ENCODE peak calls at places on chromosome 10, in nine cellular contexts. U is body of pancreas, S is A549, R is sigmoid colon, M is brain microvascular endothelial cell, Y is GM10248, A is endothelial cell, F is osteocyte, E is uterus. W is an unnamed sample.

GRCh38 chr10:14385591-14386201 is 55.0 kb upstream of the FRMD4A start:
- DNase-seq in U (no peak), S (peak), R (no peak), M (no peak), Y (no peak), A (no peak), F (no peak), E (no peak), W (no peak)

GRCh38 chr10:31404640-31405039 is 85.6 kb downstream of the ZEB1 start:
- DNase-seq in U (no peak), S (no peak), R (no peak), M (peak), Y (no peak), A (no peak), F (no peak), E (no peak), W (no peak)

GRCh38 chr10:7810443-7810842 is 7.9 kb upstream of the TAF3 start:
- DNase-seq in U (no peak), S (no peak), R (no peak), M (no peak), Y (no peak), A (no peak), F (no peak), E (no peak), W (no peak)

GRCh38 chr10:123998197-123999141 is 94.9 kb downstream of the CHST15 start:
- DNase-seq in U (no peak), S (no peak), R (no peak), M (no peak), Y (peak), A (no peak), F (peak), E (no peak), W (no peak)

GRCh38 chr10:48608279-48608681 is 3.4 kb upstream of the ARHGAP22 start:
- DNase-seq in U (peak), S (peak), R (no peak), M (no peak), Y (peak), A (peak), F (peak), E (no peak), W (peak)

GRCh38 chr10:7872041-7872442 is 53.7 kb downstream of the TAF3 start:
- DNase-seq in U (no peak), S (peak), R (no peak), M (no peak), Y (peak), A (no peak), F (no peak), E (no peak), W (peak)

GRCh38 chr10:3964516-3964915 is 179.5 kb upstream of the KLF6 start:
- DNase-seq in U (no peak), S (no peak), R (no peak), M (no peak), Y (no peak), A (no peak), F (no peak), E (no peak), W (no peak)

GRCh38 chr10:50561266-50561665 is 62.5 kb downstream of the SGMS1 start:
- DNase-seq in U (peak), S (no peak), R (no peak), M (peak), Y (no peak), A (no peak), F (no peak), E (no peak), W (no peak)

GRCh38 chr10:112332509-112333228 is 41.2 kb upstream of the ACSL5 start:
- DNase-seq in U (peak), S (no peak), R (no peak), M (no peak), Y (no peak), A (no peak), F (no peak), E (no peak), W (no peak)

GRCh38 chr10:19929466-19930140 is 113.4 kb downstream of the PLXDC2 start:
- DNase-seq in U (no peak), S (no peak), R (no peak), M (peak), Y (no peak), A (no peak), F (no peak), E (no peak), W (no peak)

GRCh38 chr10:117536359-117536861 is 6.1 kb upstream of the EMX2 start:
- DNase-seq in U (no peak), S (no peak), R (no peak), M (no peak), Y (peak), A (no peak), F (no peak), E (peak), W (peak)

GRCh38 chr10:14910953-14911352 is 32.3 kb downstream of the SUV39H2 start:
- DNase-seq in U (no peak), S (no peak), R (no peak), M (no peak), Y (no peak), A (no peak), F (no peak), E (no peak), W (no peak)

GRCh38 chr10:94757916-94758315 is 4.6 kb upstream of the CYP2C19 start:
- DNase-seq in U (no peak), S (no peak), R (no peak), M (no peak), Y (no peak), A (no peak), F (no peak), E (no peak), W (no peak)

GRCh38 chr10:126270116-126270515 is 118.2 kb downstream of the ADAM12 start:
- DNase-seq in U (no peak), S (no peak), R (no peak), M (no peak), Y (no peak), A (no peak), F (no peak), E (no peak), W (no peak)

GRCh38 chr10:122847782-122848604 is 2.3 kb upstream of the CUZD1 start:
- DNase-seq in U (peak), S (no peak), R (no peak), M (no peak), Y (no peak), A (no peak), F (no peak), E (no peak), W (no peak)

GRCh38 chr10:68492118-68492517 is 20.3 kb upstream of the DNA2 start:
- DNase-seq in U (no peak), S (no peak), R (no peak), M (no peak), Y (no peak), A (no peak), F (no peak), E (no peak), W (no peak)

GRCh38 chr10:42738669-42739068 is 43.9 kb upstream of the BMS1 start:
- DNase-seq in U (no peak), S (no peak), R (no peak), M (no peak), Y (no peak), A (no peak), F (no peak), E (no peak), W (no peak)

GRCh38 chr10:34655286-34656170 is 159.6 kb downstream of the PARD3 start:
- DNase-seq in U (peak), S (peak), R (no peak), M (peak), Y (peak), A (peak), F (no peak), E (peak), W (peak)

GRCh38 chr10:133131754-133132710 is 28.0 kb upstream of the KNDC1 start:
- DNase-seq in U (no peak), S (no peak), R (no peak), M (no peak), Y (no peak), A (no peak), F (no peak), E (peak), W (no peak)

GRCh38 chr10:96089116-96089515 is 41.0 kb upstream of the ZNF518A start:
- DNase-seq in U (no peak), S (peak), R (no peak), M (no peak), Y (peak), A (no peak), F (no peak), E (no peak), W (peak)

GRCh38 chr10:7515549-7515948 is 104.7 kb upstream of the SFMBT2 start:
- DNase-seq in U (no peak), S (no peak), R (no peak), M (no peak), Y (no peak), A (no peak), F (no peak), E (no peak), W (no peak)

GRCh38 chr10:70737250-70737649 is 47.9 kb downstream of the TBATA start:
- DNase-seq in U (no peak), S (no peak), R (no peak), M (no peak), Y (no peak), A (no peak), F (no peak), E (no peak), W (no peak)

GRCh38 chr10:70740441-70741288 is 44.5 kb downstream of the TBATA start:
- DNase-seq in U (no peak), S (no peak), R (no peak), M (no peak), Y (no peak), A (no peak), F (no peak), E (no peak), W (no peak)

GRCh38 chr10:70736470-70736982 is 48.7 kb downstream of the TBATA start:
- DNase-seq in U (no peak), S (no peak), R (no peak), M (no peak), Y (no peak), A (no peak), F (no peak), E (no peak), W (no peak)

GRCh38 chr10:70737977-70738376 is 47.2 kb downstream of the TBATA start:
- DNase-seq in U (no peak), S (no peak), R (no peak), M (no peak), Y (no peak), A (no peak), F (no peak), E (no peak), W (no peak)

DNA sequence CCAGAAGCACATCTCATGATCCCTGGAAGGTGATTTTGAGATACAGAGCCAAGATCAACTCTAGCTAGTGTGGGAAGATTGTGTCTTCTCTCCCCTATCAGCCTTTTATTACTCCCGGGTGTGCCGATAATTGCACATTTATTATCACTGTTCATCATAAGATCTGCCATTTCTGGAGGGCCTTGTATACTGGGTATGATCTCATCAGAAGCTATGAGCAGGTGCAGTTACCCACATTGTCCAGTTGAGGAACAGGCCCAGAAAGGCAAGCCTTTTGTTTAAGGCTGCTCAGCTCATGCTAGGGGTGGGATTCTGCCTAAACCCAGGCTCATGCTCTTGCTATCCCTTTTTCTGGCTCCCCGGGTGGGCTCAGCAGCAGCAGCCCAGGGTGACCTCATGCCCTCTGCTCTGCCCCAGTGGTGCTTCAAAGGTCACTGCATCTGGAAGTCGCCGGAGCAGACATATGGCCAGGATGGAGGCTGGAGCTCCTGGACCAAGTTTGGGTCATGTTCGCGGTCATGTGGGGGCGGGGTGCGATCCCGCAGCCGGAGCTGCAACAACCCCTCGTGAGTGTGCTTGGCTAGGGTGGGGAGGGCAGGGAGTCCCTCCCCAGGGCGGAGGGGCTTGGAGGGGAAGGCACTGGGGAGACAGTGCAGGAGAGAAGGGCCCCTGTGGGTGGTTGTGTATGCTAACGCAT is 46.6 kb downstream of the TBATA start:
- DNase-seq in U (no peak), S (no peak), R (no peak), M (no peak), Y (no peak), A (no peak), F (no peak), E (no peak), W (no peak)
- TF ChIP-seq CTCF in U (no peak), S (no peak), R (no peak), M (peak), Y (no peak), A (peak), F (no peak), E (no peak), W (no peak)

GRCh38 chr10:97771913-97772823 is at the start of gene SFRP5:
- DNase-seq in U (peak), S (no peak), R (no peak), M (no peak), Y (no peak), A (no peak), F (no peak), E (no peak), W (no peak)

GRCh38 chr10:97773096-97773495 is 1.3 kb upstream of the SFRP5 start:
- DNase-seq in U (no peak), S (no peak), R (no peak), M (no peak), Y (no peak), A (no peak), F (no peak), E (no peak), W (no peak)

GRCh38 chr10:97768322-97769315 is 3.2 kb downstream of the SFRP5 start:
- DNase-seq in U (no peak), S (no peak), R (no peak), M (no peak), Y (no peak), A (no peak), F (no peak), E (no peak), W (no peak)

GRCh38 chr10:97770265-97770664 is 1.5 kb downstream of the SFRP5 start:
- DNase-seq in U (no peak), S (no peak), R (no peak), M (no peak), Y (no peak), A (no peak), F (no peak), E (no peak), W (no peak)

DNA sequence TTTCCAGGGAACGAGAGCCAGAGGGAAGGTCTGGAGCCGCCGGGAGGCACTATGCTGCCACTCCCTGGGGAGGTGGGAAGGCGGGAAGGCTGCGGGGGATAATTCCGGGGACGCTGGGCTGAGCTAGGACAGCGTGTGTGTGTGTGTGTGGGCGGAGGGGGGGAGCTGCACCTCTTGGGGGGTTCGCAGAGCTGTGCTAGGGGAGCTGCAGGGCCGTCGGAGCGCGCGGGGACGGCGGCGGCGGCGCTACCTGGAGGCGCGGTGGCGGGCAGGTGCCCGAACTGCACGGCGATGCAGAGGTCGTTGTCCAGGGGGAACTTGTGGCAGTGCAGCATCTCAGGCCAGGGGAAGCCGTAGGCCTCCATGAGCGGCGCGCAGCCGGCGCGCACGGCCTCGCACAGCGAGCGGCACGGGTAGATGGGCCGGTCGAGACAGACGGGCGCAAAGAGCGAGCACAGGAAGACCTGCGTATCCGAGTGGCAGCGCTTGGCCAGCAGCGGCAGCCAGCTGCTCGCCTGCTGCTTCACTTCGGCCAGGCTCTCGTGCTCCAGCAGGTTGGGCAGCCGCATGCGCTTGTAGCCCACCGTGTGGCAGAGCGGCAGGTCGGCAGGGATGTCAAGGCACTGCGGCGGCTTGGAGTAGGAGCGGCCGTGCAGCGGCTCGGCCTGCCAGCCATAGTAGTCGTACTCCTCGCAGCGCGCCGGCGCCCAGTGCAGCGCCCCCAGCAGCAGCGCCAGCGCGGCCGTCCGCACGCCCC is 566 bp downstream of the SFRP5 start:
- DNase-seq in U (peak), S (peak), R (no peak), M (peak), Y (no peak), A (peak), F (no peak), E (no peak), W (peak)
- TF ChIP-seq CTCF in U (peak), S (no peak), R (no peak), M (no peak), Y (no peak), A (no peak), F (no peak), E (no peak), W (no peak)

DNA sequence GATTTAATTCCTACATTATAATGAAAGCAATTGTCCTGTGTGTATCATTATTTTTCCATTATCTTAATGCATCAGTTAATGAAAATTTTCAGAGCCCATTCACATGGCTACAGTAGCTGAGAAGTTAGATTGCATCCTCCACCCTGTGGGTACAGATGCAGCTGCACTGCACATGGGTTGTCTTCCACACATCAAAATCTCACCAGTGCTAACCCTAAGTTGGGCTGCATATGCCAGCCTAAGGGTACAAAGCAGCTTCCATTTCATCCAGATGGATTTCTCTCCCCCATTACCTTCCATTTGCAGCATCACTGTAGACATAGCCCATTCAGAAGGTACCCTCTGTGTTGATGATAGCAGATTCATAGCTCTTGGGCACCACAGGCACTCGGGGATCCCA is 74.7 kb upstream of the WDR11 start:
- DNase-seq in U (no peak), S (no peak), R (no peak), M (no peak), Y (no peak), A (no peak), F (no peak), E (no peak), W (no peak)
- TF ChIP-seq CTCF in U (no peak), S (no peak), R (no peak), M (no peak), Y (no peak), A (no peak), F (no peak), E (no peak), W (no peak)

GRCh38 chr10:113869789-113870188 is 15.3 kb downstream of the NHLRC2 start:
- DNase-seq in U (no peak), S (no peak), R (no peak), M (no peak), Y (no peak), A (no peak), F (no peak), E (no peak), W (no peak)
- TF ChIP-seq CTCF in U (no peak), S (no peak), R (no peak), M (no peak), Y (no peak), A (no peak), F (no peak), E (no peak), W (no peak)

DNA sequence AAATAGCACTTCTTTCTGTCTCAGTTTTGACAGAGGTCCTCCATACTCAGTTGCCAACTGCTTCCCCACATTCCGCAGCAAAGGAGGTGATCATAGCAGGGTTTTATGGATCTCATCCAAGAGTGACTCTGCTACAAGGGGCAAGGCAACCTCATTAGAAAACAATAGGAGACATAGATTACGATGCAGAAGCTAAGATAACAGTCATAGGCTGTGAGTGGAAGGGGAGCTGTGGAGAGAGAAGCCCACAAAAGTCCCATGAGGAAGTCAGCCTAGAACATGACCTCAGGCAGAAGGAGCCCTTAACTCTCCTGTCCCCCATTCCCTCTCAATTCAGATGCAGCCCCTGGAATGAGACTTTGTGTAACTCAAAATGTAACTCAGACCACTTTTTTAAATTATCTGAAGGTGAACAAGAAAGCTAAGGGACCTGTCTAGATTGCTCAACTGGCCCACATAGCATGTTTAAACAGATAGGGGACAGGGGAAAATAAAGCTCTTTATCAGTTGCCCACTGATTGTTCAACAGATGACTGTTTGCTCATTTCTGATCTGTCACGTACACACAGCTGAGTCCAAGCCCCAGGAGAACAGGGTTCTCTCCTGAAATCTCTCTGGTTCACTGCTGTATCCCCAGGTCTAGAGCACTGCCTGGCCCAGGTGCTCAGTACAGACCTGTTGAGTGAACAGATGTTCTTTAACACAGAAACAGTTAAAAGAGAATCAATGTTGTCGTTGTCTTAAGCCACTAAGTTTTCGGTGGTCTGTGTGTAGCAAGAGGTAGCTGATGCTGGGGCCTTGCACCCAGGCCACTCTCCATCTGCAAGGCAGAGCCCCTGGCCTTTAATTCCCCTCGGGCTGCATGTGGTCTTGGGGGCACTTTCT is 1.5 kb upstream of the NCOA4 start:
- DNase-seq in U (no peak), S (no peak), R (no peak), M (no peak), Y (no peak), A (no peak), F (no peak), E (no peak), W (no peak)
- TF ChIP-seq CTCF in U (no peak), S (no peak), R (no peak), M (no peak), Y (no peak), A (no peak), F (no peak), E (no peak), W (no peak)

GRCh38 chr10:121062040-121062574 is 210.9 kb downstream of the WDR11 start:
- DNase-seq in U (no peak), S (no peak), R (no peak), M (no peak), Y (no peak), A (no peak), F (no peak), E (no peak), W (no peak)

GRCh38 chr10:121054876-121055275 is 203.7 kb downstream of the WDR11 start:
- DNase-seq in U (no peak), S (no peak), R (no peak), M (no peak), Y (no peak), A (no peak), F (no peak), E (no peak), W (no peak)

GRCh38 chr10:121057291-121057690 is 206.1 kb downstream of the WDR11 start:
- DNase-seq in U (no peak), S (no peak), R (no peak), M (no peak), Y (no peak), A (no peak), F (no peak), E (no peak), W (no peak)

GRCh38 chr10:121053151-121053550 is 202.0 kb downstream of the WDR11 start:
- DNase-seq in U (no peak), S (no peak), R (no peak), M (no peak), Y (no peak), A (no peak), F (no peak), E (no peak), W (no peak)

GRCh38 chr10:121058082-121058481 is 206.9 kb downstream of the WDR11 start:
- DNase-seq in U (no peak), S (no peak), R (no peak), M (no peak), Y (no peak), A (no peak), F (no peak), E (no peak), W (no peak)
- TF ChIP-seq CTCF in U (no peak), S (no peak), R (no peak), M (no peak), Y (no peak), A (no peak), F (no peak), E (no peak), W (no peak)